ENCODE peak calls at places on chromosomes 11 and 22, in five cellular contexts. O, S, U, K and N are unnamed samples.
A peak's percentile ranks its signal among the peaks of the same experiment; 100 is the strongest.

GRCh38 chr22:26617251-26618199 is at the start of gene CRYBB1:
- DNase-seq in O (no peak), S (no peak), K (no peak), U (no peak), N (no peak)

GRCh38 chr11:78414321-78415051 is 3.1 kb downstream of the GAB2 start:
- DNase-seq in K (no peak), S (no peak), U (no peak), O (no peak), N (no peak)

GRCh38 chr11:13761712-13762111 is 93.2 kb downstream of the FAR1 start:
- DNase-seq in U (no peak), S (no peak), K (no peak), O (no peak), N (no peak)

GRCh38 chr11:78218707-78219492 is 30.2 kb downstream of the USP35 start:
- DNase-seq in O (no peak), K (no peak), U (no peak), S (no peak), N (no peak)

GRCh38 chr11:128929468-128929867 is 13.2 kb downstream of the TP53AIP1 start:
- DNase-seq in U (no peak), K (no peak), S (no peak), O (no peak), N (no peak)

GRCh38 chr11:12285811-12286222 is 91.6 kb upstream of the PARVA start:
- DNase-seq in K (no peak), S (no peak), O (no peak), U (no peak), N (peak; percentile 71)

GRCh38 chr11:119964136-119965025 is 173.5 kb downstream of the TRIM29 start:
- DNase-seq in U (no peak), S (peak; percentile 72), K (no peak), O (no peak), N (no peak)

GRCh38 chr11:96342971-96343711 is at the start of gene MAML2:
- DNase-seq in O (peak; percentile 94), U (peak; percentile 80), S (peak; percentile 96), K (peak; percentile 91), N (peak; percentile 97)

GRCh38 chr11:106397787-106398355 is 320.4 kb downstream of the AASDHPPT start:
- DNase-seq in K (no peak), O (no peak), U (no peak), S (no peak), N (no peak)

GRCh38 chr11:46711288-46711687 is 7.7 kb upstream of the F2 start:
- DNase-seq in S (no peak), U (no peak), K (no peak), O (no peak), N (no peak)

GRCh38 chr11:19849107-19849789 is 136.6 kb downstream of the NAV2 start:
- DNase-seq in S (no peak), K (peak; percentile 31), U (no peak), O (no peak), N (no peak)

GRCh38 chr11:93487032-93487483 is 56.1 kb downstream of the SMCO4 start:
- DNase-seq in U (no peak), O (no peak), S (peak; percentile 86), K (no peak), N (no peak)

GRCh38 chr22:40276877-40277823 is 69.2 kb upstream of the ADSL start:
- DNase-seq in U (no peak), S (no peak), O (no peak), K (no peak), N (no peak)

GRCh38 chr11:11871991-11872401 is 30.2 kb downstream of the USP47 start:
- DNase-seq in U (no peak), K (no peak), S (no peak), O (no peak), N (no peak)

GRCh38 chr11:76689313-76689712 is 18.8 kb upstream of the LRRC32 start:
- DNase-seq in U (no peak), S (no peak), O (peak; percentile 61), K (no peak), N (no peak)

GRCh38 chr22:44809456-44809855 is 57.1 kb downstream of the ARHGAP8 start:
- DNase-seq in S (no peak), O (no peak), U (no peak), K (no peak), N (no peak)

GRCh38 chr11:94060401-94060800 is 39.2 kb downstream of the HEPHL1 start:
- DNase-seq in S (peak; percentile 55), U (no peak), O (no peak), K (no peak), N (no peak)

GRCh38 chr11:82494988-82495432 is 238.7 kb downstream of the FAM181B start:
- DNase-seq in U (no peak), K (no peak), S (no peak), O (no peak), N (no peak)

GRCh38 chr11:111449158-111449557 is 63.0 kb downstream of the BTG4 start:
- DNase-seq in U (no peak), O (no peak), K (no peak), S (no peak), N (no peak)